ENCODE peak calls at places on chromosomes 7 and 10, in nine cellular contexts. P, Z, Q, R, C, E, X, H and T are unnamed samples.

GRCh38 chr10:17053061-17053460 is 76.5 kb downstream of the CUBN start:
- DNase-seq in P (no peak), Z (no peak), Q (no peak), R (no peak), C (no peak), E (no peak), X (no peak), H (no peak), T (no peak)

GRCh38 chr7:47627580-47628283 is 45.8 kb upstream of the TNS3 start:
- DNase-seq in P (no peak), Z (no peak), Q (peak; percentile 24), R (no peak), C (no peak), E (no peak), X (no peak), H (no peak), T (no peak)

GRCh38 chr7:68476966-68477365 is 1121.3 kb upstream of the AUTS2 start:
- DNase-seq in P (no peak), Z (no peak), Q (peak; percentile 78), R (no peak), C (no peak), E (no peak), X (no peak), H (no peak), T (no peak)

GRCh38 chr7:141456298-141456697 is 94.9 kb upstream of the AGK start:
- DNase-seq in P (no peak), Z (no peak), Q (no peak), R (no peak), C (no peak), E (no peak), X (no peak), H (no peak), T (no peak)

GRCh38 chr10:29637537-29637936 is 2.8 kb upstream of the SVIL start:
- DNase-seq in P (no peak), Z (no peak), Q (no peak), R (no peak), C (no peak), E (no peak), X (no peak), H (no peak), T (no peak)

GRCh38 chr7:701086-701671 is 25.3 kb upstream of the DNAAF5 start:
- DNase-seq in P (no peak), Z (no peak), Q (no peak), R (no peak), C (no peak), E (no peak), X (no peak), H (no peak), T (no peak)

GRCh38 chr7:154296443-154296842 is 244.2 kb downstream of the DPP6 start:
- DNase-seq in P (no peak), Z (no peak), Q (no peak), R (no peak), C (no peak), E (peak; percentile 21), X (no peak), H (no peak), T (no peak)

GRCh38 chr7:65840446-65840845 is 32.4 kb upstream of the VKORC1L1 start:
- DNase-seq in P (no peak), Z (no peak), Q (no peak), R (no peak), C (no peak), E (no peak), X (peak; percentile 34), H (no peak), T (peak; percentile 36)

GRCh38 chr7:44408596-44408995 is 81.9 kb downstream of the NUDCD3 start:
- DNase-seq in P (no peak), Z (no peak), Q (peak; percentile 13), R (no peak), C (no peak), E (no peak), X (no peak), H (no peak), T (no peak)
- H3K27ac ChIP-seq in P (no peak overlapping the region), Z (no peak overlapping the region), Q (no peak overlapping the region), R (no peak overlapping the region), C (no peak overlapping the region), E (no peak overlapping the region), X (no peak overlapping the region), H (peak overlapping the region; percentile 39), T (no peak overlapping the region)

GRCh38 chr7:14902589-14902963 is at the start of gene DGKB:
- DNase-seq in P (no peak), Z (no peak), Q (no peak), R (no peak), C (no peak), E (peak; percentile 16), X (no peak), H (peak; percentile 20), T (no peak)
- H3K4me3 ChIP-seq in P (no peak within 1 kb of the TSS), Z (peak within 1 kb of the TSS; percentile 33), Q (no peak within 1 kb of the TSS), R (no peak within 1 kb of the TSS), C (no peak within 1 kb of the TSS), E (no peak within 1 kb of the TSS), X (no peak within 1 kb of the TSS), H (peak within 1 kb of the TSS; percentile 63), T (no peak within 1 kb of the TSS)

GRCh38 chr7:24908166-24908565 is 71.8 kb downstream of the OSBPL3 start:
- DNase-seq in P (no peak), Z (no peak), Q (no peak), R (no peak), C (no peak), E (no peak), X (no peak), H (no peak), T (no peak)
- H3K4me1 ChIP-seq in P (no peaks in the 10 kb centered on the region), Z (peaks cover 52% of the 10 kb centered on the region), Q (peaks cover 58% of the 10 kb centered on the region), R (peaks cover 8% of the 10 kb centered on the region), C (peaks cover 77% of the 10 kb centered on the region), E (peaks cover 66% of the 10 kb centered on the region), X (no peaks in the 10 kb centered on the region), H (peaks cover 59% of the 10 kb centered on the region), T (no peaks in the 10 kb centered on the region)

GRCh38 chr7:6350057-6350752 is 77.8 kb upstream of the CYTH3 start:
- DNase-seq in P (no peak), Z (no peak), Q (no peak), R (no peak), C (no peak), E (no peak), X (no peak), H (no peak), T (no peak)
- H3K27ac ChIP-seq in P (no peak overlapping the region), Z (no peak overlapping the region), Q (no peak overlapping the region), R (peak overlapping the region; percentile 91), C (no peak overlapping the region), E (no peak overlapping the region), X (no peak overlapping the region), H (no peak overlapping the region), T (peak overlapping the region; percentile 1)